ENCODE peak calls at places on chromosomes 16 and 17, in seven cellular contexts. G, T, N, C, L, I and Y are unnamed samples.

GRCh38 chr16:88088161-88088581 is 136.9 kb downstream of the BANP start:
- DNase-seq in I (no peak), C (no peak), N (peak), G (no peak), L (peak), T (no peak), Y (no peak)

GRCh38 chr17:15261063-15261817 is 3.9 kb downstream of the PMP22 start:
- DNase-seq in N (peak), I (no peak), T (no peak), C (peak), G (peak), L (peak), Y (peak)

GRCh38 chr17:63984651-63985386 is 12.1 kb upstream of the SCN4A start:
- DNase-seq in N (peak), T (no peak), I (no peak), G (no peak), L (peak), C (no peak), Y (peak)

GRCh38 chr16:84484579-84485254 is 19.7 kb downstream of the MEAK7 start:
- DNase-seq in C (peak), L (peak), I (no peak), T (no peak), N (peak), G (peak), Y (peak)

GRCh38 chr17:81329279-81329926 is 34.3 kb upstream of the SLC38A10 start:
- DNase-seq in N (peak), G (peak), L (peak), I (no peak), T (no peak), C (peak), Y (peak)

GRCh38 chr16:64428463-64428862 is 693.4 kb downstream of the CDH11 start:
- DNase-seq in T (no peak), G (peak), C (no peak), N (no peak), L (peak), I (no peak), Y (no peak)

GRCh38 chr17:62614142-62614541 is 13.3 kb upstream of the MRC2 start:
- DNase-seq in I (no peak), N (no peak), T (no peak), C (no peak), L (peak), G (no peak), Y (no peak)

GRCh38 chr16:686459-687260 is 2.5 kb upstream of the JMJD8 start:
- DNase-seq in L (no peak), G (no peak), C (no peak), T (no peak), N (no peak), I (no peak), Y (no peak)

GRCh38 chr16:80060470-80060869 is 459.9 kb upstream of the MAF start:
- DNase-seq in C (no peak), N (no peak), L (no peak), T (no peak), I (no peak), G (no peak), Y (no peak)

GRCh38 chr17:48002208-48002919 is 31.5 kb downstream of the CDK5RAP3 start:
- DNase-seq in N (no peak), T (no peak), L (peak), I (no peak), C (peak), G (no peak), Y (no peak)

DNA sequence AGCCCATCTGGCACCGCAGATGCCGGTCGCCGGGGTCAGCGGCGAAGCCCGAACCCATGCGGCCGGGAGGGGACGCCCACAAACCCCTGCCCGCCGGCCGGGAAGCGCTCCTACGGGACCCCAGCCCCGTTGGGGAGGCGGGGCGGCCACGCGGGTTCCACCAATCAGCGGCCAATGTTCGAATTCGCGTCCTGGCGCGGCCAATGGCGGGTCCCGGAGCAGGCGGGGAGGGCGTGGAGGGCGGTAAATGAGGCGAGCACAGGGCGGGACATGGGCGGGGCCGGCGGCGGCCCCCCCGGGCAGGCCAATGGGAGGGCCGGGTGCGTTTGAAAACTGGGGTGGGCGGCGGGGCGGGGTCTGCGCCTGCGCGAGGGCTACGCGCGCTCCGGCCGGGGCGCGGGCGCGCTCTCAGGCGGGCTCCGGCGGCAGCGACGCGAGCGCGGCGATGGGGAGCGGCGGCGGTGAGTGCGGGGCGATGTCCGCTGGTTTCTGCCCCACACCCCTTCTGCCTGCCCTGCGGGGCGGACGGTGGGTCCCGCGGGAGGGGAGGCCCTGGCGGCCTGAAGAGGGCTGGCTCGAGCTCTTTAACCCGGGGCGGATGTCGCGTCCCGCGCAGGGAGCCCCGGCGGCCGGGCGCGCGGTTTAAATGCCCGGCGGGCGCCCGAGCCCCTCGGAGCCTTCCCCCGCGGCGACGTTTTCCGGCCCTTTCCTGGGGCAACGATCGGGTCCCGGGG is at the start of gene CCNF:
- DNase-seq in G (peak), L (peak), N (peak), T (peak), C (peak), I (peak), Y (peak)
- H3K27ac ChIP-seq in G (peak), L (peak), N (peak), T (peak), C (peak), I (peak), Y (peak)

DNA sequence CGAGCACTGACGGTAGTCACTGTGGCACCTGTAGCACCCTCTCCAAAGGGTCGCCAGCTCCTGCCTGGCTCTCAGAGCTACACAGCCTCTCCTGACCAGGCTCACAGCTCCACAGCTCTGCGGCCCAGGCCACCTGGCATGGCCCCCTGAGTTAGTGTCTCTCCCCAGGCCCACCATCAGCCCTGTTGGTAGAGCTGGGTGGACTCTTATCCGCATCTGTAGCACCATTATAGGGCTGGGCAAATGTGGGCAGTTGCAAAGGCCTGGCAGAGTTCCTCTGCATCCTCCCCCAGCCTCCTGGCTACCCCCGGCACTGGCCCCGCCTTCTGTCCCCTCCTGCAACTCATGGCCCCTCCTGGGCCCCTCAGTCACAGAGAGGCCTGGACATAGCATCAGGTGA is 18.2 kb downstream of the SCGB1C2 start:
- DNase-seq in L (no peak), N (no peak), I (no peak), T (no peak), C (no peak), G (no peak), Y (no peak)
- H3K27ac ChIP-seq in L (no peak), N (no peak), I (no peak), T (no peak), C (no peak), G (no peak), Y (no peak)

DNA sequence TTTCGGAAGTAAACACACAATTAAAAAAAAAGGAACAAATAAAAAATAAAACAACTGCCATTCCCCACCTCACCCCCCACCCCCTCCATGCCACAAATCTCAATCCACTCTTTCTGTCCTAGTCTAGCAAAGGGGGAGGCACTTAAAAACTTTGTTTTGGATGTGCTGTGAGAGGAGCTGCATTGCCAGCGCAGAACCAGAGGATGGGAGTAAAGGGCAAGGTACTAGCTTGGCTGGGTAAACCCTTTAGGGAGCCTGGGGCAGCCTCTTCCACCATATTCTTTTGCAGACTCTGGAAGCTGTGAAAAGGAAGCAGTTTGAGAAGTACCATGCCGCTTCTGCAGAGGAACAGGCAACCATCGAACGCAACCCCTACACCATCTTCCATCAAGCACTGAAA is 1.4 kb downstream of the MRPS7 start:
- DNase-seq in T (no peak), C (no peak), G (no peak), N (no peak), L (no peak), I (no peak), Y (no peak)
- H3K27ac ChIP-seq in T (no peak), C (no peak), G (no peak), N (no peak), L (no peak), I (peak), Y (no peak)

DNA sequence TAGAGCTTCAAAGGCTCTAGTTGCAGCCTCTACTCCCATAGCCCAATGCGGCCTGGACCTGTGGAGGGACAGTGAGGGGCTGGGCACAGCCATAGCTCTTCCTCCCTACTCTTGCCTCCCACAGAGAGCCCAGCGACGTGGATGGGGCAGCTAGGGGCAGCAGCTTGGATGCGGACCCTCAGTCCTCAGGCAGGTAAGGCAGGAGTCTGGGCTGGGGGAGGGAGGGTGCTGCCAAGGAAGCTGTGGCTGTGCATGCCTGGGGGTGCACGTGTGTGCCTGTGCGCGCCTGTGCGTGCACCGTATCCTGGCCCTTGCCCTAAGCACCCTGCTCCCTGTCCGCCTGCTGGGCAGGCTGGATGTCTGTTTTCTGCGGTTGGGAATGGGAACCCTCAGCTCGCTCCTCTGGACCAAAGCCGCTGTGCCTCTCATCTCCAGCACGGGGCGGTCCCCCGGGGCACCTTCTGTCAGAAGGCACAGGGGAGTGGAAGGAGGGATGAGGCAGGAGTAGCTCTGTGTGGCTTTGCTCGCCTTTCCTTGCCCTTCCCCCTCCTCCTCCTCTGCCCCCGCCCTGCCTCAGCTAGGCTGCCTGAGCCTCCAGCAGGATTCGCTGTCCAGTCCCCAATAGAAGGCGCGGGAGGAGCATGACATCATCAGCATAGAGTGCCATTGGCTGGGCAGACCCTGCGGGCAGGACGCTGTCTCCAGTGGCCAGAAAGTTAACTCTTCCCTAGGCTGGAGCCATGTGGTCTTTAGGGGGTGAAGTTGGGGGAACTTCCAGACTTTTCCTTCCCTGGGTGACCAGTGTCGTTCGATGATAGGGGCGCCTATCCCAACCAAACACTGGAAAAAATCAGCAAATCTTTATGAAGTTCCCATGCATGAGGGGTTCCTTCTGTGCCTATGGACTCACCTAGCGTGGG is 797 bp downstream of the PRCD start:
- DNase-seq in L (peak), N (peak), I (no peak), C (peak), G (peak), T (no peak), Y (peak)
- H3K27ac ChIP-seq in L (peak), N (peak), I (no peak), C (peak), G (peak), T (no peak), Y (no peak)

GRCh38 chr17:17109231-17109630 is 67.0 kb downstream of the MPRIP start:
- DNase-seq in C (no peak), L (no peak), G (no peak), N (peak), T (no peak), I (no peak), Y (peak)

GRCh38 chr17:17107281-17107680 is 65.0 kb downstream of the MPRIP start:
- DNase-seq in N (no peak), L (no peak), T (no peak), I (no peak), G (no peak), C (no peak), Y (no peak)

GRCh38 chr17:17107891-17108680 is 65.8 kb downstream of the MPRIP start:
- DNase-seq in G (peak), T (no peak), I (no peak), N (no peak), L (no peak), C (no peak), Y (peak)

GRCh38 chr17:17109896-17110295 is 67.6 kb downstream of the MPRIP start:
- DNase-seq in N (peak), G (no peak), L (no peak), I (no peak), T (no peak), C (no peak), Y (peak)

DNA sequence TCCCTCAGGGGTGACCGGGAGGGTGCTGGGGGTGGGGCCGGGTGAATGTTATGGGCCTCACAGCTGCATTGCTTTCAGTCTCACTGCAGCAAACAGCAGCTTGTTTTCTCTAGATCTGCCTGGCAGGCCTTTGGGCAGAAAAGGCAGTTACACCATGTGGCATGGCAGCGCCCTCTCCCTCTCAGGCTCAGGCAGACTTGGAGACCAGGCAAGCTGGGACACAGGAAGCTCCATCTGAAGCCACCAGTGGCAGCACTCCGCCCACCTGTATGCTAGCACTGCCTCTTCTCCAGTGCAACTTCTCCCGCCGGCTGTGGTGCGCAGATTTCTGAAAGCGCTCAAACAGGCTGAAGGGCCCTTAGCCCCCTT is 66.4 kb downstream of the MPRIP start:
- DNase-seq in I (no peak), T (no peak), N (peak), L (no peak), G (peak), C (no peak), Y (peak)
- H3K27ac ChIP-seq in I (no peak), T (no peak), N (peak), L (peak), G (peak), C (peak), Y (peak)

DNA sequence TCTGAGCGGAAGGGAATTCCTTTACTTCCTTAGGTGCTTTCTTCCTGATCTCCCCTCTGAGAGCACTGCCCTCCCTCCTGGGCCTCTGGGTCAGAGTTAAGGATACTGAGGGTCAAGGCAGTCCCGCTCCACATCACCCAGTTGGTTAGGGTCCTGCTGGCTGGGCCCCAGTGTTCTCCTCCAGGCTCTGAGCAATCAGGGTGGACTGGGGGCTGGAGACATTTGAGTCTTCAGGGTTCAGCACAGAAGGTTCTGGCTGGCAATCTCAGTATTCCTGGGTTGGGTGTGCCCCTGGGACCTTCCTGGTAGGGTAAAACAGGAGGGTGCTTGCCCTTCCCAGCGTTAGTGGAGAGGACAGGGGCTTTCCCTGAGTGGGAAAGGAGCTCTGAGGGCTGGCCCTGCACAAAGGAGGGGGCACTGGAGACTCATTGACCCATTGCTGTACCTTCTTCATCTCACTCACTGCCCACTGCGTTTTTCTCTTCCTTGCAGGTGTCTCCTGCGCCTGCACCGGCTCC is 448 bp downstream of the MT1M start:
- DNase-seq in T (no peak), G (no peak), C (no peak), L (no peak), I (no peak), N (no peak), Y (peak)
- H3K27ac ChIP-seq in T (no peak), G (no peak), C (no peak), L (no peak), I (no peak), N (peak), Y (peak)

DNA sequence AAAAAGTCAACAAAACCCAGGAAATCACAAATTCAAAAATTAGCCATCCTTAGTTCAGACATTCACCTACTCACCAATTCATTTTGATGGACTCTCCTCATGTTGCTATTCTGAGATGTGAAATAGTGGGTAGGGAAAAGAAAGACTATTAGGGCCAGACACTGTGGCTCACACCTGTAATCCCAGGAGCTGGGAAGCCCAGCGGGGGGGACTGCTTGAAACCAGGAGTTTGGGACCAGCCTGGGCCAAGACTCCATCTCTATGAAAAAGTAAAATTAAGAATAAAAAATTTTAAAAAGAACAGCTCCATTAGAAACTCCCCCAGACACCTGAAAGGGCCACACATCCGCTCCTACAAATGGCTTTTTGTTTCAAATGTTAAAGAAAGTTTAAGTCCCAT is 21.4 kb downstream of the UBE2O start:
- DNase-seq in L (no peak), N (no peak), G (no peak), C (no peak), I (no peak), T (no peak), Y (no peak)
- H3K27ac ChIP-seq in L (no peak), N (no peak), G (no peak), C (no peak), I (no peak), T (no peak), Y (no peak)

GRCh38 chr16:58126451-58126968 is 2.7 kb downstream of the CFAP20 start:
- DNase-seq in C (no peak), G (no peak), I (no peak), N (no peak), T (no peak), L (no peak), Y (no peak)
- H3K27ac ChIP-seq in C (no peak), G (no peak), I (peak), N (no peak), T (no peak), L (no peak), Y (peak)